ENCODE peak calls at places on chromosome 17, in ten cellular contexts. One of them, this sample, is unnamed.
A peak's percentile ranks its signal among the peaks of the same experiment; 100 is the strongest.

GRCh38 chr17:47275245-47275984 is 21.8 kb downstream of the ITGB3 start:
- DNase-seq in tibial artery: peak; percentile 94
- DNase-seq in skeletal muscle cell: peak; percentile 76
- DNase-seq in amygdala: no peak
- DNase-seq in T47D: no peak
- DNase-seq in tibial nerve: peak; percentile 91
- DNase-seq in glutamatergic neuron: peak; percentile 62
- DNase-seq in cardiac fibroblast: peak; percentile 86
- DNase-seq in HEK293T: peak; percentile 66
- DNase-seq in left lung: peak; percentile 73
- DNase-seq in this sample: no peak

GRCh38 chr17:31413871-31414589 is 22.6 kb downstream of the RAB11FIP4 start:
- DNase-seq in glutamatergic neuron: peak; percentile 51
- DNase-seq in left lung: no peak
- DNase-seq in skeletal muscle cell: peak; percentile 32
- DNase-seq in tibial artery: no peak
- DNase-seq in cardiac fibroblast: peak; percentile 64
- DNase-seq in HEK293T: no peak
- DNase-seq in amygdala: no peak
- DNase-seq in tibial nerve: no peak
- DNase-seq in T47D: no peak
- DNase-seq in this sample: peak; percentile 55

GRCh38 chr17:16484445-16485169 is 7.4 kb downstream of the LRRC75A start:
- DNase-seq in T47D: no peak
- DNase-seq in skeletal muscle cell: no peak
- DNase-seq in HEK293T: no peak
- DNase-seq in amygdala: no peak
- DNase-seq in glutamatergic neuron: no peak
- DNase-seq in left lung: no peak
- DNase-seq in tibial nerve: no peak
- DNase-seq in cardiac fibroblast: no peak
- DNase-seq in tibial artery: no peak
- DNase-seq in this sample: no peak

GRCh38 chr17:7747586-7747985 is 30.0 kb downstream of the DNAH2 start:
- DNase-seq in tibial artery: no peak
- DNase-seq in left lung: no peak
- DNase-seq in cardiac fibroblast: peak; percentile 84
- DNase-seq in tibial nerve: no peak
- DNase-seq in glutamatergic neuron: no peak
- DNase-seq in T47D: no peak
- DNase-seq in skeletal muscle cell: peak; percentile 18
- DNase-seq in HEK293T: no peak
- DNase-seq in amygdala: no peak
- DNase-seq in this sample: no peak

GRCh38 chr17:38898291-38898679 is 27.1 kb upstream of the LASP1NB start:
- DNase-seq in left lung: no peak
- DNase-seq in HEK293T: no peak
- DNase-seq in skeletal muscle cell: no peak
- DNase-seq in tibial artery: no peak
- DNase-seq in cardiac fibroblast: no peak
- DNase-seq in tibial nerve: no peak
- DNase-seq in T47D: no peak
- DNase-seq in glutamatergic neuron: no peak
- DNase-seq in amygdala: no peak
- DNase-seq in this sample: no peak

GRCh38 chr17:28291780-28292330 is 27.1 kb upstream of the TMEM97 start:
- DNase-seq in cardiac fibroblast: no peak
- DNase-seq in tibial artery: no peak
- DNase-seq in T47D: no peak
- DNase-seq in amygdala: no peak
- DNase-seq in glutamatergic neuron: no peak
- DNase-seq in skeletal muscle cell: no peak
- DNase-seq in left lung: no peak
- DNase-seq in HEK293T: no peak
- DNase-seq in tibial nerve: no peak
- DNase-seq in this sample: no peak

GRCh38 chr17:50986989-50987660 is 121.0 kb upstream of the TOB1 start:
- DNase-seq in T47D: no peak
- DNase-seq in amygdala: no peak
- DNase-seq in left lung: no peak
- DNase-seq in tibial artery: no peak
- DNase-seq in cardiac fibroblast: peak; percentile 23
- DNase-seq in skeletal muscle cell: peak; percentile 21
- DNase-seq in tibial nerve: no peak
- DNase-seq in HEK293T: no peak
- DNase-seq in glutamatergic neuron: no peak
- DNase-seq in this sample: no peak

GRCh38 chr17:67018429-67019125 is 25.8 kb upstream of the CACNG1 start:
- DNase-seq in tibial nerve: no peak
- DNase-seq in skeletal muscle cell: no peak
- DNase-seq in tibial artery: no peak
- DNase-seq in left lung: no peak
- DNase-seq in amygdala: no peak
- DNase-seq in HEK293T: no peak
- DNase-seq in glutamatergic neuron: peak; percentile 42
- DNase-seq in T47D: no peak
- DNase-seq in cardiac fibroblast: no peak
- DNase-seq in this sample: no peak

GRCh38 chr17:51270675-51271074 is 10.3 kb downstream of the UTP18 start:
- DNase-seq in T47D: no peak
- DNase-seq in HEK293T: no peak
- DNase-seq in cardiac fibroblast: no peak
- DNase-seq in tibial artery: no peak
- DNase-seq in glutamatergic neuron: no peak
- DNase-seq in amygdala: no peak
- DNase-seq in skeletal muscle cell: no peak
- DNase-seq in tibial nerve: no peak
- DNase-seq in left lung: no peak
- DNase-seq in this sample: no peak

GRCh38 chr17:55588858-55589257 is 77.6 kb upstream of the SMIM36 start:
- DNase-seq in cardiac fibroblast: peak; percentile 46
- DNase-seq in glutamatergic neuron: no peak
- DNase-seq in T47D: no peak
- DNase-seq in amygdala: no peak
- DNase-seq in tibial artery: no peak
- DNase-seq in tibial nerve: no peak
- DNase-seq in left lung: no peak
- DNase-seq in skeletal muscle cell: no peak
- DNase-seq in HEK293T: no peak
- DNase-seq in this sample: no peak

GRCh38 chr17:45172541-45173286 is 11.0 kb downstream of the HEXIM2 start:
- DNase-seq in HEK293T: no peak
- DNase-seq in tibial artery: peak; percentile 62
- DNase-seq in tibial nerve: no peak
- DNase-seq in cardiac fibroblast: peak; percentile 74
- DNase-seq in skeletal muscle cell: no peak
- DNase-seq in glutamatergic neuron: peak; percentile 19
- DNase-seq in left lung: peak; percentile 73
- DNase-seq in T47D: peak; percentile 54
- DNase-seq in amygdala: peak; percentile 72
- DNase-seq in this sample: peak; percentile 78

GRCh38 chr17:75645889-75646625 is 12.8 kb downstream of the SMIM5 start:
- DNase-seq in skeletal muscle cell: no peak
- DNase-seq in HEK293T: no peak
- DNase-seq in T47D: no peak
- DNase-seq in cardiac fibroblast: no peak
- DNase-seq in tibial artery: peak; percentile 44
- DNase-seq in left lung: peak; percentile 82
- DNase-seq in amygdala: peak; percentile 39
- DNase-seq in glutamatergic neuron: no peak
- DNase-seq in tibial nerve: no peak
- DNase-seq in this sample: peak; percentile 44

GRCh38 chr17:5881849-5882248 is 188.3 kb upstream of the WSCD1 start:
- DNase-seq in tibial nerve: no peak
- DNase-seq in left lung: no peak
- DNase-seq in tibial artery: no peak
- DNase-seq in T47D: no peak
- DNase-seq in HEK293T: no peak
- DNase-seq in glutamatergic neuron: no peak
- DNase-seq in amygdala: no peak
- DNase-seq in cardiac fibroblast: no peak
- DNase-seq in skeletal muscle cell: no peak
- DNase-seq in this sample: no peak

GRCh38 chr17:35577826-35578194 is 561 bp downstream of the PEX12 start:
- DNase-seq in cardiac fibroblast: peak; percentile 11
- DNase-seq in HEK293T: no peak
- DNase-seq in T47D: no peak
- DNase-seq in amygdala: no peak
- DNase-seq in tibial nerve: no peak
- DNase-seq in tibial artery: no peak
- DNase-seq in left lung: no peak
- DNase-seq in skeletal muscle cell: no peak
- DNase-seq in glutamatergic neuron: no peak
- DNase-seq in this sample: no peak

GRCh38 chr17:80291691-80292487 is 31.2 kb downstream of the RNF213 start:
- DNase-seq in glutamatergic neuron: no peak
- DNase-seq in left lung: no peak
- DNase-seq in skeletal muscle cell: no peak
- DNase-seq in HEK293T: no peak
- DNase-seq in tibial nerve: no peak
- DNase-seq in tibial artery: no peak
- DNase-seq in cardiac fibroblast: no peak
- DNase-seq in T47D: no peak
- DNase-seq in amygdala: no peak
- DNase-seq in this sample: no peak

GRCh38 chr17:38660097-38661026 is 14.4 kb downstream of the EPOP start:
- DNase-seq in skeletal muscle cell: no peak
- DNase-seq in HEK293T: no peak
- DNase-seq in left lung: peak; percentile 65
- DNase-seq in amygdala: no peak
- DNase-seq in tibial artery: no peak
- DNase-seq in tibial nerve: no peak
- DNase-seq in T47D: no peak
- DNase-seq in glutamatergic neuron: no peak
- DNase-seq in cardiac fibroblast: no peak
- DNase-seq in this sample: peak; percentile 11

GRCh38 chr17:40018211-40019121 is 3.2 kb downstream of the CSF3 start:
- DNase-seq in HEK293T: no peak
- DNase-seq in amygdala: no peak
- DNase-seq in left lung: no peak
- DNase-seq in cardiac fibroblast: peak; percentile 55
- DNase-seq in tibial nerve: no peak
- DNase-seq in tibial artery: no peak
- DNase-seq in skeletal muscle cell: no peak
- DNase-seq in T47D: peak; percentile 7
- DNase-seq in glutamatergic neuron: no peak
- DNase-seq in this sample: no peak